ENCODE peak calls at places on chromosomes 4 and X, in six cellular contexts. G is NCI-H1930; H is CD8-positive, alpha-beta T cell; R is thoracic aorta; Q is stimulated activated CD4-positive, alpha-beta T cell treated with anti-CD3 and anti-CD28 coated beads, Interleukin-15, amount 100 ng/mL, for 1 hour; Z is neural progenitor cell. W is an unnamed sample.

GRCh38 chrX:45697591-45697990 is 496.9 kb upstream of the DIPK2B start:
- DNase-seq in G (no peak), H (no peak), R (no peak), Q (no peak), Z (no peak), W (no peak)

GRCh38 chr4:3752022-3752421 is 14.2 kb upstream of the ADRA2C start:
- DNase-seq in G (no peak), H (no peak), R (no peak), Q (no peak), Z (no peak), W (no peak)

GRCh38 chr4:92100980-92101379 is 202.8 kb upstream of the GRID2 start:
- DNase-seq in G (no peak), H (no peak), R (no peak), Q (no peak), Z (no peak), W (no peak)

GRCh38 chr4:47543331-47543730 is 58.3 kb downstream of the ATP10D start:
- DNase-seq in G (no peak), H (no peak), R (no peak), Q (no peak), Z (no peak), W (no peak)

GRCh38 chr4:56468097-56468422 is 643 bp downstream of the SRP72 start:
- DNase-seq in G (no peak), H (no peak), R (no peak), Q (peak; percentile 9), Z (peak; percentile 51), W (no peak)

GRCh38 chr4:139800082-139800481 is 134.5 kb downstream of the MGST2 start:
- DNase-seq in G (no peak), H (no peak), R (no peak), Q (no peak), Z (no peak), W (no peak)

GRCh38 chrX:124383367-124383766 is 37.0 kb downstream of the SH2D1A start:
- DNase-seq in G (no peak), H (no peak), R (no peak), Q (no peak), Z (no peak), W (no peak)

GRCh38 chrX:54794004-54794403 is 4.1 kb downstream of the ITIH6 start:
- DNase-seq in G (no peak), H (no peak), R (no peak), Q (no peak), Z (no peak), W (no peak)

GRCh38 chr4:54539500-54540029 is 118.2 kb upstream of the KIT start:
- DNase-seq in G (peak; percentile 98), H (no peak), R (peak; percentile 8), Q (peak; percentile 2), Z (peak; percentile 91), W (no peak)

GRCh38 chr4:137583650-137584049 is 51.4 kb upstream of the PCDH18 start:
- DNase-seq in G (no peak), H (no peak), R (no peak), Q (no peak), Z (no peak), W (no peak)

GRCh38 chrX:85111347-85111746 is 107.7 kb downstream of the APOOL start:
- DNase-seq in G (peak; percentile 7), H (no peak), R (no peak), Q (no peak), Z (no peak), W (no peak)

GRCh38 chr4:182724414-182724813 is 192.8 kb downstream of the DCTD start:
- DNase-seq in G (no peak), H (no peak), R (no peak), Q (no peak), Z (no peak), W (no peak)

GRCh38 chrX:143873343-143873742 is 10.5 kb upstream of the UBE2NL start:
- DNase-seq in G (no peak), H (no peak), R (no peak), Q (no peak), Z (no peak), W (no peak)

GRCh38 chrX:30659421-30659820 is 6.2 kb downstream of the GK start:
- DNase-seq in G (no peak), H (no peak), R (no peak), Q (no peak), Z (no peak), W (no peak)

GRCh38 chr4:133720001-133720400 is 481.6 kb downstream of the PABPC4L start:
- DNase-seq in G (no peak), H (no peak), R (no peak), Q (no peak), Z (no peak), W (no peak)

GRCh38 chr4:149999485-150000074 is 78.7 kb upstream of the DCLK2 start:
- DNase-seq in G (no peak), H (no peak), R (no peak), Q (no peak), Z (peak; percentile 64), W (no peak)

GRCh38 chr4:134337584-134337983 is 136.0 kb upstream of the PABPC4L start:
- DNase-seq in G (no peak), H (no peak), R (no peak), Q (no peak), Z (no peak), W (no peak)

GRCh38 chrX:23811135-23811781 is 28.3 kb downstream of the SAT1 start:
- DNase-seq in G (no peak), H (no peak), R (no peak), Q (no peak), Z (no peak), W (no peak)

GRCh38 chrX:56797966-56798711 is 69.1 kb downstream of the NBDY start:
- DNase-seq in G (no peak), H (peak; percentile 48), R (no peak), Q (no peak), Z (no peak), W (no peak)

GRCh38 chrX:136652822-136653723 is 5.1 kb downstream of the CD40LG start:
- DNase-seq in G (no peak), H (no peak), R (no peak), Q (no peak), Z (no peak), W (no peak)

GRCh38 chrX:40195368-40195767 is 97.6 kb upstream of the BCOR start:
- DNase-seq in G (no peak), H (no peak), R (no peak), Q (no peak), Z (no peak), W (no peak)

GRCh38 chr4:85953651-85954018 is 406.2 kb downstream of the MAPK10 start:
- DNase-seq in G (no peak), H (no peak), R (no peak), Q (no peak), Z (no peak), W (no peak)

GRCh38 chr4:4249876-4250275 is 1.9 kb upstream of the TMEM128 start:
- DNase-seq in G (no peak), H (no peak), R (no peak), Q (no peak), Z (no peak), W (no peak)

GRCh38 chr4:24809376-24809775 is 14.0 kb downstream of the SOD3 start:
- DNase-seq in G (no peak), H (no peak), R (no peak), Q (no peak), Z (peak; percentile 31), W (no peak)

GRCh38 chrX:150575415-150575814 is 7.0 kb downstream of the MTM1 start:
- DNase-seq in G (no peak), H (no peak), R (no peak), Q (peak; percentile 21), Z (no peak), W (no peak)

GRCh38 chrX:63918611-63919010 is 133.6 kb upstream of the ARHGEF9 start:
- DNase-seq in G (no peak), H (no peak), R (no peak), Q (no peak), Z (peak; percentile 4), W (no peak)

GRCh38 chrX:16797358-16797757 is 11.1 kb downstream of the TXLNG start:
- DNase-seq in G (no peak), H (no peak), R (no peak), Q (no peak), Z (no peak), W (no peak)

GRCh38 chr4:100278567-100278966 is 88.3 kb upstream of the DDIT4L start:
- DNase-seq in G (no peak), H (no peak), R (no peak), Q (no peak), Z (no peak), W (no peak)

GRCh38 chr4:44070843-44071242 is 377.8 kb downstream of the KCTD8 start:
- DNase-seq in G (no peak), H (no peak), R (no peak), Q (no peak), Z (no peak), W (no peak)

GRCh38 chr4:112923514-112923913 is 125.9 kb upstream of the ANK2 start:
- DNase-seq in G (no peak), H (no peak), R (no peak), Q (no peak), Z (no peak), W (no peak)

W was measured in cortex of kidney.